ENCODE peak calls at places on chromosomes 3 and 15, in eight cellular contexts. One of them, this sample, is unnamed.

GRCh38 chr3:48694610-48695051 is 8.9 kb upstream of the NCKIPSD start:
- DNase-seq in AG04449: no peak
- DNase-seq in GM12865: no peak
- DNase-seq in mammary epithelial cell: peak
- DNase-seq in GM23338: no peak
- DNase-seq in RWPE2: peak
- DNase-seq in LNCaP clone FGC: no peak
- DNase-seq in adrenal gland: peak
- DNase-seq in this sample: peak

GRCh38 chr15:74196175-74196574 is 6.4 kb downstream of the STRA6 start:
- DNase-seq in AG04449: peak
- DNase-seq in GM12865: no peak
- DNase-seq in mammary epithelial cell: peak
- DNase-seq in GM23338: no peak
- DNase-seq in RWPE2: peak
- DNase-seq in LNCaP clone FGC: no peak
- DNase-seq in adrenal gland: no peak
- DNase-seq in this sample: peak

GRCh38 chr3:72127843-72128242 is 342.9 kb upstream of the PROK2 start:
- DNase-seq in AG04449: no peak
- DNase-seq in GM12865: no peak
- DNase-seq in mammary epithelial cell: peak
- DNase-seq in GM23338: no peak
- DNase-seq in RWPE2: no peak
- DNase-seq in LNCaP clone FGC: no peak
- DNase-seq in adrenal gland: no peak
- DNase-seq in this sample: peak

GRCh38 chr3:15325228-15325627 is 7.2 kb downstream of the SH3BP5 start:
- DNase-seq in AG04449: no peak
- DNase-seq in GM12865: no peak
- DNase-seq in mammary epithelial cell: peak
- DNase-seq in GM23338: peak
- DNase-seq in RWPE2: peak
- DNase-seq in LNCaP clone FGC: no peak
- DNase-seq in adrenal gland: no peak
- DNase-seq in this sample: peak

GRCh38 chr3:127761101-127761802 is 61.1 kb downstream of the MGLL start:
- DNase-seq in AG04449: no peak
- DNase-seq in GM12865: peak
- DNase-seq in mammary epithelial cell: no peak
- DNase-seq in GM23338: no peak
- DNase-seq in RWPE2: no peak
- DNase-seq in LNCaP clone FGC: no peak
- DNase-seq in adrenal gland: no peak
- DNase-seq in this sample: no peak

GRCh38 chr3:65597952-65598413 is 440.7 kb downstream of the MAGI1 start:
- DNase-seq in AG04449: no peak
- DNase-seq in GM12865: no peak
- DNase-seq in mammary epithelial cell: no peak
- DNase-seq in GM23338: peak
- DNase-seq in RWPE2: no peak
- DNase-seq in LNCaP clone FGC: no peak
- DNase-seq in adrenal gland: no peak
- DNase-seq in this sample: no peak

GRCh38 chr3:178048768-178049167 is 487.5 kb upstream of the KCNMB2 start:
- DNase-seq in AG04449: no peak
- DNase-seq in GM12865: no peak
- DNase-seq in mammary epithelial cell: no peak
- DNase-seq in GM23338: no peak
- DNase-seq in RWPE2: no peak
- DNase-seq in LNCaP clone FGC: no peak
- DNase-seq in adrenal gland: no peak
- DNase-seq in this sample: peak

GRCh38 chr3:52062499-52062898 is 6.1 kb upstream of the DUSP7 start:
- DNase-seq in AG04449: peak
- DNase-seq in GM12865: peak
- DNase-seq in mammary epithelial cell: peak
- DNase-seq in GM23338: no peak
- DNase-seq in RWPE2: peak
- DNase-seq in LNCaP clone FGC: no peak
- DNase-seq in adrenal gland: no peak
- DNase-seq in this sample: peak

GRCh38 chr3:122975163-122975923 is 52.2 kb downstream of the SEMA5B start:
- DNase-seq in AG04449: no peak
- DNase-seq in GM12865: no peak
- DNase-seq in mammary epithelial cell: peak
- DNase-seq in GM23338: no peak
- DNase-seq in RWPE2: no peak
- DNase-seq in LNCaP clone FGC: peak
- DNase-seq in adrenal gland: no peak
- DNase-seq in this sample: peak

GRCh38 chr15:79089331-79089889 is 1.2 kb downstream of the RASGRF1 start:
- DNase-seq in AG04449: no peak
- DNase-seq in GM12865: no peak
- DNase-seq in mammary epithelial cell: no peak
- DNase-seq in GM23338: peak
- DNase-seq in RWPE2: peak
- DNase-seq in LNCaP clone FGC: no peak
- DNase-seq in adrenal gland: no peak
- DNase-seq in this sample: no peak

GRCh38 chr3:192825657-192826200 is 91.9 kb downstream of the MB21D2 start:
- DNase-seq in AG04449: no peak
- DNase-seq in GM12865: peak
- DNase-seq in mammary epithelial cell: peak
- DNase-seq in GM23338: no peak
- DNase-seq in RWPE2: no peak
- DNase-seq in LNCaP clone FGC: peak
- DNase-seq in adrenal gland: no peak
- DNase-seq in this sample: peak

GRCh38 chr3:19961960-19962359 is 15.1 kb downstream of the RAB5A start:
- DNase-seq in AG04449: no peak
- DNase-seq in GM12865: no peak
- DNase-seq in mammary epithelial cell: no peak
- DNase-seq in GM23338: no peak
- DNase-seq in RWPE2: no peak
- DNase-seq in LNCaP clone FGC: no peak
- DNase-seq in adrenal gland: no peak
- DNase-seq in this sample: no peak

DNA sequence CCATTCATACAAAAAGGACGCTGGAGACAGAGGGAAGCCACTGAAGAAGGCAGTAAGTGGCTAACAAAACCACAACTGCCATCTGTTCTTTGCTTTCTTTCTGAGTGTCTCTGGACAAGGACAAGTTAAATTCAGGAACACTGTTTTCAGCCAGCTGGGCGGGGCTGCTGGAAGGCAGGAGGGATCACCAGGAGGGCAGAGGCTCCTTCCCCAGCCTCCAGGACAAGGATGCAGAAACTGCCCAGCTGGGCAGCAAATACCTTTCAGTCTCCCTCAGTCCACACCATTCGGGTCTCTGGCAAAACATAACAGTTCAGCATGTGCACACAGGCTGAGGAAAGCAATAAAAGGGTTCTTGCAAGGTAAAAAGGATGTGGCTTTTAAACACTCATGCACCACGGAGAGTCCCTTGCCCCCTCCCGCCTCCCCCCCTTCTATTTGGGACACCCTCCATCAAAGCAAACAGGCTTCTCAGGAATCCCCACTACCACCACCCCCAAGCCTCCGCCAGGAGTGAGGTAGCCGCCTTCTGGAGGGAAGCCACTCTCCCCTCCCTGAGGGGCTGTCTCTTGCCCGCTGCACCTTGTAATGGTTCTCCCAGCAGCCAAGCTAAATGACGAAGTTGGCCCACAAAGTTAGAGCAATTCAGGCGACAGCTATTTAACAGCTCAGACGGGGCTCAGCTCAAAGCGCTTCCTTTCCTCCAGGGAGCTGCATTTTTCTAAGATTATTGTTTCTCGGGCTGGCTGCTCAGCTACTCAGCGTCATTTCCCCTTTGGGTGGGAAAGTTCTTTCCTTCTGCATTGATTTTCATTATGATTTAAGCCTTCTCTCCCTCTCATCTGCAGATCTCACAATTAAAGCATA is 3.8 kb downstream of the HEG1 start:
- DNase-seq in AG04449: peak
- DNase-seq in GM12865: peak
- DNase-seq in mammary epithelial cell: peak
- DNase-seq in GM23338: peak
- DNase-seq in RWPE2: no peak
- DNase-seq in LNCaP clone FGC: no peak
- DNase-seq in adrenal gland: no peak
- DNase-seq in this sample: peak
- H3K4me3 ChIP-seq in AG04449: peak
- H3K4me3 ChIP-seq in GM12865: peak
- H3K4me3 ChIP-seq in mammary epithelial cell: no peak
- H3K4me3 ChIP-seq in GM23338: peak
- H3K4me3 ChIP-seq in RWPE2: no peak
- H3K4me3 ChIP-seq in LNCaP clone FGC: no peak
- H3K4me3 ChIP-seq in adrenal gland: no peak
- H3K4me3 ChIP-seq in this sample: peak

DNA sequence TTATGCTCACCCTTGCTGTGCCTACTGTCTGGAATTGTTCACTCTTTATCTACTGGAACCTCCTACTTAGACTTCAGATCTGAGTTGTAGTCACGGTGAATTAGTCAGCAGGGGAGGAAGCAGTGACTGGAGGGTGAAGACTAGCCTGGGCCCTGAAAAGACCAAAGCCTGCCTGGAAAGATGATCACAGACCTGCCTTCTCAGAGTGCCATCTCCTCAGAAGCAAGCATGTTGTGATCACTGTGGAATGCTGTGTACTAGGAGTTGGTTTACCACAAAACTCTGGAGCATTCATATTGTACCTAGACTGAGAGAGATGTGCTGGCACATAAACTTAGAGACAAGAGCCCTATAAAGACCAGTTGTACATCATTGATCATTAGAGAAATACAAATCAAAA is 100.7 kb upstream of the SCN10A start:
- DNase-seq in AG04449: peak
- DNase-seq in GM12865: no peak
- DNase-seq in mammary epithelial cell: peak
- DNase-seq in GM23338: no peak
- DNase-seq in RWPE2: no peak
- DNase-seq in LNCaP clone FGC: no peak
- DNase-seq in adrenal gland: no peak
- DNase-seq in this sample: peak
- TF ChIP-seq CTCF in AG04449: no peak
- TF ChIP-seq CTCF in GM12865: no peak
- TF ChIP-seq CTCF in mammary epithelial cell: no peak
- TF ChIP-seq CTCF in GM23338: no peak
- TF ChIP-seq CTCF in RWPE2: no peak
- TF ChIP-seq CTCF in LNCaP clone FGC: no peak
- TF ChIP-seq CTCF in adrenal gland: no peak
- TF ChIP-seq CTCF in this sample: no peak

DNA sequence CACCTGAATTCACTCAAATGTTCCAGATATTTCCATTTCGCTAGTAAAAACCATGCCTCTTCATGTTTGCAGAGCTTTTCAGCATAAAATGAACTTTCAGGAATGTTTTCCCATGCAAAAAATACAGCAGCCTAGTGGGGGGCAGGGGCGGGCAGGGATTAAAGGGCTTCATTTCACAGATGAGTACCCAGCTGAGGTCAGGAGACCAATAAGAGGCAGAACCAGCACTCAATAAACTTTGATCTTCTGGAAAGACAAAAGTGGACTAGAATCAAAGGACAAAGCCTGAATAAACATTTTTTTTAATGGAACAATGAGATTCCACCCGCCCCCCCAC is 8.0 kb downstream of the KLHL25 start:
- DNase-seq in AG04449: no peak
- DNase-seq in GM12865: no peak
- DNase-seq in mammary epithelial cell: no peak
- DNase-seq in GM23338: no peak
- DNase-seq in RWPE2: no peak
- DNase-seq in LNCaP clone FGC: no peak
- DNase-seq in adrenal gland: no peak
- DNase-seq in this sample: no peak
- H3K4me3 ChIP-seq in AG04449: no peak
- H3K4me3 ChIP-seq in GM12865: no peak
- H3K4me3 ChIP-seq in mammary epithelial cell: no peak
- H3K4me3 ChIP-seq in GM23338: no peak
- H3K4me3 ChIP-seq in RWPE2: no peak
- H3K4me3 ChIP-seq in LNCaP clone FGC: no peak
- H3K4me3 ChIP-seq in adrenal gland: no peak
- H3K4me3 ChIP-seq in this sample: no peak

GRCh38 chr15:91849749-91850161 is 3.8 kb upstream of the SLCO3A1 start:
- DNase-seq in AG04449: no peak
- DNase-seq in GM12865: no peak
- DNase-seq in mammary epithelial cell: peak
- DNase-seq in GM23338: peak
- DNase-seq in RWPE2: no peak
- DNase-seq in LNCaP clone FGC: no peak
- DNase-seq in adrenal gland: no peak
- DNase-seq in this sample: peak
- TF ChIP-seq CTCF in AG04449: peak
- TF ChIP-seq CTCF in GM12865: peak
- TF ChIP-seq CTCF in mammary epithelial cell: peak
- TF ChIP-seq CTCF in GM23338: peak
- TF ChIP-seq CTCF in RWPE2: peak
- TF ChIP-seq CTCF in LNCaP clone FGC: peak
- TF ChIP-seq CTCF in adrenal gland: peak
- TF ChIP-seq CTCF in this sample: peak

GRCh38 chr3:153293222-153293621 is 131.2 kb downstream of the RAP2B start:
- DNase-seq in AG04449: no peak
- DNase-seq in GM12865: no peak
- DNase-seq in mammary epithelial cell: peak
- DNase-seq in GM23338: no peak
- DNase-seq in RWPE2: no peak
- DNase-seq in LNCaP clone FGC: no peak
- DNase-seq in adrenal gland: no peak
- DNase-seq in this sample: peak
- H3K4me3 ChIP-seq in AG04449: no peak
- H3K4me3 ChIP-seq in GM12865: no peak
- H3K4me3 ChIP-seq in mammary epithelial cell: peak
- H3K4me3 ChIP-seq in GM23338: no peak
- H3K4me3 ChIP-seq in RWPE2: no peak
- H3K4me3 ChIP-seq in LNCaP clone FGC: no peak
- H3K4me3 ChIP-seq in adrenal gland: no peak
- H3K4me3 ChIP-seq in this sample: no peak

GRCh38 chr3:100653731-100654309 is 44.4 kb downstream of the ADGRG7 start:
- DNase-seq in AG04449: no peak
- DNase-seq in GM12865: no peak
- DNase-seq in mammary epithelial cell: no peak
- DNase-seq in GM23338: peak
- DNase-seq in RWPE2: no peak
- DNase-seq in LNCaP clone FGC: no peak
- DNase-seq in adrenal gland: no peak
- DNase-seq in this sample: no peak

GRCh38 chr3:100647171-100647570 is 37.8 kb downstream of the ADGRG7 start:
- DNase-seq in AG04449: no peak
- DNase-seq in GM12865: no peak
- DNase-seq in mammary epithelial cell: no peak
- DNase-seq in GM23338: no peak
- DNase-seq in RWPE2: no peak
- DNase-seq in LNCaP clone FGC: no peak
- DNase-seq in adrenal gland: no peak
- DNase-seq in this sample: no peak

GRCh38 chr3:100645913-100646312 is 36.5 kb downstream of the ADGRG7 start:
- DNase-seq in AG04449: no peak
- DNase-seq in GM12865: no peak
- DNase-seq in mammary epithelial cell: no peak
- DNase-seq in GM23338: no peak
- DNase-seq in RWPE2: no peak
- DNase-seq in LNCaP clone FGC: no peak
- DNase-seq in adrenal gland: no peak
- DNase-seq in this sample: no peak

GRCh38 chr3:100647673-100648072 is 38.3 kb downstream of the ADGRG7 start:
- DNase-seq in AG04449: no peak
- DNase-seq in GM12865: no peak
- DNase-seq in mammary epithelial cell: no peak
- DNase-seq in GM23338: no peak
- DNase-seq in RWPE2: no peak
- DNase-seq in LNCaP clone FGC: no peak
- DNase-seq in adrenal gland: no peak
- DNase-seq in this sample: no peak

GRCh38 chr3:100650651-100651611 is 41.5 kb downstream of the ADGRG7 start:
- DNase-seq in AG04449: no peak
- DNase-seq in GM12865: peak
- DNase-seq in mammary epithelial cell: peak
- DNase-seq in GM23338: no peak
- DNase-seq in RWPE2: no peak
- DNase-seq in LNCaP clone FGC: no peak
- DNase-seq in adrenal gland: no peak
- DNase-seq in this sample: peak
- TF ChIP-seq CTCF in AG04449: no peak
- TF ChIP-seq CTCF in GM12865: no peak
- TF ChIP-seq CTCF in mammary epithelial cell: peak
- TF ChIP-seq CTCF in GM23338: no peak
- TF ChIP-seq CTCF in RWPE2: peak
- TF ChIP-seq CTCF in LNCaP clone FGC: peak
- TF ChIP-seq CTCF in adrenal gland: no peak
- TF ChIP-seq CTCF in this sample: peak